ENCODE peak calls at places on chromosomes 13 and 19, in nine cellular contexts. J is cardiac muscle cell, L is endothelial cell, P is GM06990, I is lower leg skin, E is progenitor cell of endocrine pancreas, Q is astrocyte of the spinal cord, Y is GM13976, D is OCI-LY7. S is an unnamed sample.

GRCh38 chr13:102039264-102039663 is 362.6 kb downstream of the FGF14 start:
- DNase-seq in P (no peak), I (no peak), L (no peak), D (no peak), Q (no peak), Y (no peak), J (no peak), E (no peak), S (no peak)

GRCh38 chr13:36438594-36439483 is 6.5 kb downstream of the CCNA1 start:
- DNase-seq in J (no peak), E (no peak), D (peak), I (no peak), L (no peak), Y (no peak), Q (no peak), P (no peak), S (peak)

GRCh38 chr19:3821857-3822364 is 35.7 kb upstream of the MATK start:
- DNase-seq in Q (peak), P (peak), I (peak), Y (peak), L (peak), E (peak), D (peak), J (peak), S (peak)

GRCh38 chr13:101624210-101624922 is 171.9 kb downstream of the ITGBL1 start:
- DNase-seq in L (peak), Q (peak), E (no peak), Y (no peak), J (no peak), P (peak), I (no peak), D (no peak), S (no peak)

GRCh38 chr13:90352763-90353162 is 994.7 kb upstream of the MIR17HG start:
- DNase-seq in L (no peak), P (no peak), Y (no peak), I (no peak), E (no peak), D (no peak), J (no peak), Q (no peak), S (no peak)

GRCh38 chr19:48510421-48511268 is 990 bp downstream of the LMTK3 start:
- DNase-seq in Y (peak), P (peak), D (peak), Q (peak), J (peak), E (peak), I (peak), L (peak), S (peak)

GRCh38 chr19:45824041-45824471 is 8.9 kb upstream of the RSPH6A start:
- DNase-seq in D (no peak), I (no peak), J (no peak), Q (no peak), Y (no peak), P (no peak), L (no peak), E (no peak), S (peak)

GRCh38 chr13:112962911-112963625 is 5.9 kb upstream of the MCF2L start:
- DNase-seq in P (no peak), E (no peak), L (no peak), J (no peak), D (no peak), Q (no peak), I (no peak), Y (no peak), S (no peak)

GRCh38 chr19:55546822-55547614 is 1.7 kb upstream of the SBK3 start:
- DNase-seq in I (peak), L (no peak), E (no peak), Q (peak), D (no peak), Y (peak), P (no peak), J (peak), S (no peak)

GRCh38 chr13:27130223-27131015 is 41.2 kb downstream of the USP12 start:
- DNase-seq in L (no peak), Y (no peak), E (no peak), Q (peak), J (peak), I (no peak), D (no peak), P (no peak), S (no peak)

GRCh38 chr19:43812689-43813088 is 10.4 kb upstream of the LYPD5 start:
- DNase-seq in P (no peak), E (no peak), D (no peak), Y (no peak), J (no peak), I (no peak), L (no peak), Q (no peak), S (no peak)

GRCh38 chr19:1122972-1123363 is 19.2 kb downstream of the GPX4 start:
- DNase-seq in I (peak), D (peak), J (peak), P (peak), Y (peak), Q (peak), E (no peak), L (peak), S (peak)

GRCh38 chr13:24038405-24038804 is 122.1 kb upstream of the SPATA13 start:
- DNase-seq in I (no peak), J (peak), Y (no peak), D (no peak), P (no peak), Q (peak), L (no peak), E (no peak), S (no peak)

GRCh38 chr13:50797081-50797480 is 46.4 kb downstream of the DLEU7 start:
- DNase-seq in E (no peak), Q (peak), I (no peak), D (no peak), L (no peak), P (no peak), Y (no peak), J (peak), S (no peak)

GRCh38 chr13:91278888-91279287 is 68.6 kb upstream of the MIR17HG start:
- DNase-seq in D (no peak), Q (no peak), E (no peak), J (no peak), P (no peak), L (no peak), I (no peak), Y (no peak), S (no peak)

GRCh38 chr13:36512771-36513170 is 80.5 kb downstream of the CCNA1 start:
- DNase-seq in P (no peak), E (no peak), L (no peak), I (no peak), Y (no peak), D (no peak), Q (no peak), J (no peak), S (no peak)

GRCh38 chr19:39217094-39217493 is 13.0 kb upstream of the SYCN start:
- DNase-seq in L (no peak), I (no peak), D (no peak), Q (no peak), P (no peak), Y (no peak), J (no peak), E (no peak), S (no peak)

GRCh38 chr13:46183018-46183940 is 1.3 kb upstream of the LCP1 start:
- DNase-seq in J (no peak), E (no peak), P (no peak), Q (no peak), L (no peak), I (no peak), D (peak), Y (no peak), S (no peak)

GRCh38 chr13:90270231-90270630 is 1077.3 kb upstream of the MIR17HG start:
- DNase-seq in Q (no peak), P (no peak), D (no peak), I (no peak), Y (no peak), E (no peak), J (peak), L (no peak), S (no peak)

GRCh38 chr19:38228491-38229439 is 4.7 kb upstream of the DPF1 start:
- DNase-seq in J (no peak), Y (no peak), P (no peak), Q (no peak), D (no peak), E (no peak), I (no peak), L (no peak), S (no peak)

GRCh38 chr13:78976696-78977095 is 317.7 kb upstream of the OBI1 start:
- DNase-seq in P (no peak), J (no peak), Y (no peak), D (no peak), L (no peak), Q (no peak), I (no peak), E (no peak), S (no peak)

GRCh38 chr13:78977311-78977710 is 318.4 kb upstream of the OBI1 start:
- DNase-seq in P (no peak), D (no peak), Y (no peak), Q (no peak), E (no peak), J (no peak), I (no peak), L (no peak), S (no peak)

GRCh38 chr13:78978381-78978998 is 319.5 kb upstream of the OBI1 start:
- DNase-seq in P (no peak), Y (peak), E (no peak), L (peak), I (no peak), Q (peak), J (peak), D (peak), S (peak)

GRCh38 chr13:78981913-78982312 is 323.0 kb upstream of the OBI1 start:
- DNase-seq in E (no peak), L (no peak), D (no peak), I (no peak), P (no peak), J (no peak), Q (no peak), Y (no peak), S (no peak)

DNA sequence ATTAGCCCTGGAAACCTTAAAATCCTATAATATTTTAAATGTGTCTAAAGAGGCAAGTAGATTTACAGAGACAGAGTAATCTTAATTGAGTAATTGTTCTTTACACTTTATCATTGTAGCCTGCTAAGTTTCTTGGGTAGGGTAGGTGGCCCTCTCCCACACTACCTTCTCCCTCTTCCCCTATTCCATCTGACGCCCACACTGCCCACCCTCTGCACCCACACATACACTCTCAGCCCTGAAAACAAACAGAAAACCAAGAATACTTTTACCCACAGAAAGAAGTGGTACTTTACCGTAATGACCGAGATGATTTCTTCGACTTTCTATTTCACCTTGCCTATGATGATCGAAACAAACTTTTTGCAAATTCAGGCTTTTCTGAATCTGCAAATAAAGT is 320.4 kb upstream of the OBI1 start:
- DNase-seq in J (no peak), L (no peak), Y (no peak), P (no peak), Q (no peak), E (no peak), D (no peak), I (no peak), S (no peak)
- TF ChIP-seq CTCF in J (no peak), L (no peak), Y (no peak), P (no peak), Q (no peak), E (no peak), D (no peak), I (no peak), S (no peak)

GRCh38 chr13:39363393-39363792 is 239.6 kb downstream of the LHFPL6 start:
- DNase-seq in I (no peak), Q (no peak), L (no peak), J (no peak), P (no peak), D (no peak), E (no peak), Y (no peak), S (no peak)
- TF ChIP-seq CTCF in I (no peak), Q (no peak), L (no peak), J (no peak), P (no peak), D (no peak), E (no peak), Y (no peak), S (no peak)

DNA sequence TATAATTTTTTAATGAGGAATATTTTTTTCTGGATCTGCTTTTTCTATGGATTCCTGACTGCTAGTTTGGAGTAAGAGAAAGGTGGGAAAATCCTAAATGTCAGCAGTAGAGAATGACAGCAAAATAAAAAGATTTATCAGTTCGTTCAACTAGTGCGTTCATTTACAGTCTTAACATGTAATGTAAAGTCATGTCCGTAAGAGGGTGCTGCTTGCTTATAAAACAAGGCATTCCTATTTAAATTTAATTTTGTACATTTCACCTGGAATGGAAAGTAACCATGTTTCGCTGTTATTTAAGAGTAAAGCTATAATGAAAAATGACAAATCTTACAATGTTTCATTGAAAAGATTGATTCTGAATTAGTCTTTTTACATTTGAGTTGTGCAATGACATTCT is 76.6 kb downstream of the ZMYM2 start:
- DNase-seq in I (no peak), P (no peak), Q (no peak), L (no peak), E (no peak), D (no peak), Y (no peak), J (peak), S (no peak)
- TF ChIP-seq CTCF in I (no peak), P (no peak), Q (peak), L (no peak), E (no peak), D (no peak), Y (no peak), J (peak), S (no peak)

DNA sequence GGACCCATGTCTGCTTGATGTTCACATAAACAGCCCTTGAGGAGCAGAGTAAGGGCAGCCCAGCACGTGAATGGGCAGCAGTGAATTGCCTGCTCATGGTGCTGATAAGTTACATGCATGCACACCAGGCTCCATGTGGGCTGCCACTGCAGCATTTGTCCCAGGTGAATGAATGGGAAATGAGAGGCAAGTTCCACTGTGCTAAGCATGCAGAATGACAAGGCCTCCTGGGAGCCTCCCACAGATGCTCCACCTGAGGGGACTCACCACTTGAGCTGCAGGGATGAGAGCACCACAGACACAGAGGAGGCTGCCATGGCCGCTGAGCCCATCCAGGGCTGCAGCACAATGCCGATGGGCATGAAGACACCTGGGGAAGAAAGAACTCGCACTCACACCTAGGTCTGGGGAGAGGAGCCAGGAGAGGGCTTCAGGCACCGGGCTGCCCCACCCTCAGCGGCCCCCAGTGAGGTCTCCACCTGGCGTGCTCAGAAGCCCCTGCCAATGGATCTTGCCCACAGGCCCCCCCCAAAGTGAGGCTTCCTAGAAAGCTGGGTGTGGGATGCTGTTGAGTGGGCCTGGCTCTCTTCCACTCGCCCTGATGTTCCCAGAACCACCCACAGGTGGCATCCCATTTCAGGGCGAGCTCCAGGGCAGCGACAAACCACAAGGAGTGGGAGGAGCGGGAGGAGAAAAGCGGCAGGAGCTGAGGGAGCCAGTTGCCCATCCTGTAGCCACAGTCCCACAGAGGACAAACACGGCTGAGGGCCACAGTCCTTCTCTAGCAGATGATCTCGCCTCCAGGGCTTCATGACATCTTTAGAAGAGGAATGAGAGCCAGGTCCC is 73.8 kb downstream of the CCDC70 start:
- DNase-seq in Y (no peak), P (no peak), J (peak), Q (no peak), I (no peak), E (peak), L (peak), D (no peak), S (no peak)
- TF ChIP-seq CTCF in Y (no peak), P (peak), J (peak), Q (peak), I (no peak), E (peak), L (no peak), D (peak), S (peak)

DNA sequence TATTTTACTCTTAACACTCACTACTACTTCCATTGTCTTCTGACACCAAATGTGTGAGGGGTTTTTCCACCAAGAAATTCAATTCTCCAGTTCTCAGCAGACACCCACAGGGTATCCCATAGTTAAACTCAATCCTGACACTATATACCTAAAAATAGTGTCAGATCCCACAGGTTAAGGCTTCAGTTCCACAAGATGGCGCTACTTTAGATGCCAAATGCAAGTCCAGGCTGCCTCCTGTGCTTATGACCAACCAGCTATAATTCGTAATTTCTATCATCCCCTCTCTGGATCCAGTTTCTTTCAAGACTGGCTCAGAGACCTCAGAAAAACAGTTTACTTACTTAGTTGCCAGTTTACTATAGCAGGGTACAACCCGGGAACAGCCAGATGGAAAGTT is 1146.2 kb upstream of the SPRY2 start:
- DNase-seq in P (no peak), Q (peak), E (no peak), Y (no peak), J (peak), L (peak), D (no peak), I (no peak), S (no peak)
- TF ChIP-seq CTCF in P (no peak), Q (peak), E (peak), Y (no peak), J (no peak), L (peak), D (peak), I (no peak), S (peak)

GRCh38 chr13:113981201-113981605 is 7.3 kb upstream of the C13orf46 start:
- DNase-seq in D (no peak), I (peak), L (no peak), E (no peak), Y (no peak), J (no peak), P (no peak), Q (peak), S (no peak)
- TF ChIP-seq CTCF in D (no peak), I (no peak), L (no peak), E (no peak), Y (no peak), J (no peak), P (no peak), Q (no peak), S (no peak)

S was measured in DND-41.